ENCODE peak calls at places on chromosome 19, in ten cellular contexts. Q is PC-3; P is fibroblast of lung; N is adipocyte; W is NCI-H1092; C is cardiac muscle cell; A is astrocyte of the spinal cord; L is stimulated activated CD4-positive, alpha-beta T cell treated with anti-CD3 and anti-CD28 coated beads, TNF-alpha, amount 100 ng/mL, for 24 hours; Z is astrocyte of the cerebellum; X is T-helper 2 cell. S is an unnamed sample.
A peak's percentile ranks its signal among the peaks of the same experiment; 100 is the strongest.

GRCh38 chr19:33226550-33227241 is 1.0 kb upstream of the SLC7A10 start:
- DNase-seq in Q (no peak), P (peak; percentile 9), N (no peak), W (no peak), C (no peak), A (no peak), L (no peak), Z (no peak), X (no peak), S (no peak)

GRCh38 chr19:14474827-14475226 is 327 bp downstream of the PTGER1 start:
- DNase-seq in Q (no peak), P (no peak), N (no peak), W (no peak), C (no peak), A (no peak), L (no peak), Z (no peak), X (no peak), S (no peak)

GRCh38 chr19:42568006-42568405 is 26.7 kb downstream of the CEACAM8 start:
- DNase-seq in Q (no peak), P (no peak), N (no peak), W (no peak), C (no peak), A (no peak), L (no peak), Z (no peak), X (no peak), S (no peak)

GRCh38 chr19:1069009-1069779 is 2.2 kb downstream of the ARHGAP45 start:
- DNase-seq in Q (no peak), P (no peak), N (no peak), W (no peak), C (no peak), A (no peak), L (no peak), Z (no peak), X (peak; percentile 77), S (no peak)

GRCh38 chr19:917323-918151 is at the start of gene KISS1R:
- DNase-seq in Q (peak; percentile 23), P (no peak), N (peak; percentile 41), W (no peak), C (peak; percentile 75), A (no peak), L (no peak), Z (no peak), X (no peak), S (peak; percentile 79)

GRCh38 chr19:55683449-55684261 is 8.6 kb downstream of the EPN1 start:
- DNase-seq in Q (no peak), P (no peak), N (no peak), W (no peak), C (no peak), A (no peak), L (no peak), Z (no peak), X (no peak), S (no peak)

GRCh38 chr19:41302624-41303351 is 7.2 kb upstream of the CCDC97 start:
- DNase-seq in Q (no peak), P (no peak), N (no peak), W (no peak), C (no peak), A (no peak), L (peak; percentile 47), Z (no peak), X (peak; percentile 90), S (no peak)

GRCh38 chr19:34457446-34457845 is 24.1 kb upstream of the WTIP start:
- DNase-seq in Q (no peak), P (no peak), N (no peak), W (no peak), C (no peak), A (no peak), L (no peak), Z (no peak), X (no peak), S (no peak)

S was measured in COR-L47.